ENCODE peak calls at places on chromosomes 6 and 20, in seven cellular contexts. T is GM23338; S is heart left ventricle; P is colonic mucosa; U is CD8-positive, alpha-beta T cell; I is cardiac muscle cell; J is Karpas-422. V is an unnamed sample. For H3K36me3 and H3K4me1, the result is how much of the 10 kb centered on the place peaks cover.

GRCh38 chr6:90039911-90040310 is 145.6 kb downstream of the GJA10 start:
- DNase-seq in T (no peak), S (no peak), P (no peak), U (no peak), I (no peak), J (no peak), V (no peak)

GRCh38 chr20:2093200-2093781 is 8.3 kb upstream of the STK35 start:
- DNase-seq in T (peak), S (no peak), P (no peak), U (peak), I (no peak), J (peak), V (no peak)

GRCh38 chr6:30227763-30228487 is 14.7 kb upstream of the TRIM26 start:
- DNase-seq in T (no peak), S (no peak), P (no peak), U (no peak), I (no peak), J (no peak), V (no peak)

GRCh38 chr6:35376282-35376681 is 33.9 kb downstream of the PPARD start:
- DNase-seq in T (no peak), S (no peak), P (no peak), U (no peak), I (no peak), J (no peak), V (no peak)

GRCh38 chr6:169965657-169966311 is 214.4 kb downstream of the ERMARD start:
- DNase-seq in T (no peak), S (no peak), P (peak), U (no peak), I (no peak), J (no peak), V (peak)

GRCh38 chr6:26538936-26539615 is 910 bp downstream of the HMGN4 start:
- DNase-seq in T (no peak), S (no peak), P (no peak), U (no peak), I (no peak), J (no peak), V (no peak)

GRCh38 chr6:41071501-41071922 is 644 bp downstream of the OARD1 start:
- DNase-seq in T (no peak), S (no peak), P (no peak), U (no peak), I (no peak), J (peak), V (no peak)

GRCh38 chr6:48474136-48474535 is 363.1 kb upstream of the PTCHD4 start:
- DNase-seq in T (no peak), S (no peak), P (no peak), U (no peak), I (no peak), J (peak), V (no peak)

GRCh38 chr20:63126876-63127699 is 88.8 kb downstream of the YTHDF1 start:
- DNase-seq in T (no peak), S (no peak), P (no peak), U (no peak), I (no peak), J (no peak), V (no peak)

GRCh38 chr20:63774348-63774735 is 34.8 kb downstream of the SLC2A4RG start:
- DNase-seq in T (no peak), S (no peak), P (no peak), U (no peak), I (no peak), J (no peak), V (peak)

DNA sequence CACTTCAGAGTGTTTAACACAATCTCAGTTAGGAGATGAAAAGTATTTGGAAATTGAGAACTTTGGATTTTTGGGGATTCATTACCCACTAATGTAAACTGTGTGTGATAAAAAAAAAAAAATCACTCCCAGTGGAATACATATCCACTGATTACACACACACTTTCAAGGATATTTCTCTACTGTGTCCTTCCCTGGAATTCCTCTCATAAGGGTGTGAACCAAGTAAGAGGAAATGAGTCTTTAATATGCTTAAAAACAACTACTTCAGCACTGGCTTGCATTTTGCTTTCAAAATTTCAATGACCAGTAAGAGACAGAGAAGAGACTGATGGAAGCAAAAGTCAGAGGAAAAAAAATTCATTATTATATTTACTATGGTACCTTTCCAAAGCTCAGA is 24.5 kb upstream of the MYCT1 start:
- DNase-seq in T (no peak), S (no peak), P (no peak), U (no peak), I (peak), J (no peak), V (no peak)
- H3K36me3 ChIP-seq in T (under half), S (under half), P (under half), U (under half), I (under half), J (under half), V (under half)

GRCh38 chr20:52845044-52845443 is 127.1 kb upstream of the TSHZ2 start:
- DNase-seq in T (no peak), S (no peak), P (no peak), U (no peak), I (no peak), J (no peak), V (no peak)

GRCh38 chr20:52847739-52848359 is 124.3 kb upstream of the TSHZ2 start:
- DNase-seq in T (no peak), S (no peak), P (no peak), U (no peak), I (no peak), J (no peak), V (no peak)

GRCh38 chr20:52852695-52853094 is 119.5 kb upstream of the TSHZ2 start:
- DNase-seq in T (no peak), S (no peak), P (no peak), U (no peak), I (peak), J (no peak), V (no peak)

DNA sequence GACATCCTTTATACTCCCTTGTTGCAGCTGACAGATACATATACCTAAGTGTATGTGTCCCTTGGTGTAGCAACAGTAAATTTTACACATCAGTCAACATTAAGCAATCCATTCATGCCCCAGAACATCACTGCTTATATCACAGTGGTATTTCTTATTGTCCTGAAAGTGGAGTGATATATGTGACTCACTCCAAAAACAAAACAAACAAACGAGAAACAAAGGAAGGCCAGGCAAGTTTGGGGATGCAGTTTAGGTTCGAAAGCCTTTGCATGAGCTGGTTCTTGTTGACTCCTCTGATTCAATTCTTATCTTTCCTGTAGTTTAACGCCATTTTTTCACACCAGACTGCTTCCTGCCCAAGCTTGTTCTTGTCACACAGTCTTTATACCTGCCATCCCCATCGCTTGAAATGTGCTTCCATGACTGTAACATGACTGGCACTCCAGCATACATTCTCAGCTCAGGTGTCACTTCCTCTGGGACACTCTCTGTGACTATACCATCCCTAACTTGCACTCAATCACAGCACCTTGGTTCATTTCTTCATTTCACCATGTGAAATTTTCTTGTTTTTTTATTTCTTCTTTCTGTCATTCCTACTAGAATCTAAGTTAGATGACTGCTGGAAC is 125.0 kb upstream of the TSHZ2 start:
- DNase-seq in T (no peak), S (no peak), P (no peak), U (no peak), I (peak), J (no peak), V (no peak)
- H3K4me1 ChIP-seq in T (under half), S (under half), P (under half), U (under half), I (under half), J (under half), V (under half)

DNA sequence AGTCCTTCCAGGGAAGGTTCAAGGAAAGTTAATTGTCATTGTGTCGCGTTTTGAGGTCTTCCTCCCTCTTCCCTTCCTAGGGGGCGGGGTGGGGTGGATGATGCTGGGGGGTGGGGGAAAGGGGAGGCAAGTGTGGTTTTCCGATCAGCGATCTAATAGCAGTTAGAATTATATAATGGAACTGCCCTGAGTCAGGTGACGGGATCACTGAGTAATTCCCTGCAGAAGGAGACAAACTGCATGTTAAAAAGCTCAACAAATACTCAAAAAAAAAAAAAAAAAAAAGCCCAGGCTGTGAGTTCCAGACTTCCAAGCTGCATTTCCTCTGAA is 240.4 kb downstream of the PHACTR1 start:
- DNase-seq in T (no peak), S (no peak), P (no peak), U (no peak), I (no peak), J (no peak), V (no peak)
- H3K27ac ChIP-seq in T (no peak), S (peak), P (peak), U (no peak), I (no peak), J (no peak), V (peak)

DNA sequence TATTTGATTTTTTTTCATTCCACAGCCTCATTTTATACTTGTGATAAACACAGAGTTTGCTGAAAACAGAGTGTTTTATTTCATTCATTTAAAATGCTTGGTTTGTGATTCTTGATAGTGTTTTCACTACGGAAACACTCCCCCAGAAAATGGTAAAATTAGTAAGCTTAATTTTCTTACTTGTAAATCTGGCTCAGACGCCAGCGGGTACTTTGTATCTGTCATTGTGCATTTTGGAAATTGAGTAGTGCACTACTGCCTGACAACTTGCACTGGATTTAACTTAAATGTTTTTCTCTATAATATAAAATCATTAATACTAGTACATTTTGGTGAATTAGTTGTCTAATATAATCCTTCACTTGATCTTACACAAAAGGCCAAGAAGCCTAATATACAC is 37.0 kb upstream of the HINT3 start:
- DNase-seq in T (no peak), S (no peak), P (no peak), U (no peak), I (no peak), J (no peak), V (no peak)
- H3K36me3 ChIP-seq in T (under half), S (half or more), P (under half), U (under half), I (under half), J (under half), V (under half)

DNA sequence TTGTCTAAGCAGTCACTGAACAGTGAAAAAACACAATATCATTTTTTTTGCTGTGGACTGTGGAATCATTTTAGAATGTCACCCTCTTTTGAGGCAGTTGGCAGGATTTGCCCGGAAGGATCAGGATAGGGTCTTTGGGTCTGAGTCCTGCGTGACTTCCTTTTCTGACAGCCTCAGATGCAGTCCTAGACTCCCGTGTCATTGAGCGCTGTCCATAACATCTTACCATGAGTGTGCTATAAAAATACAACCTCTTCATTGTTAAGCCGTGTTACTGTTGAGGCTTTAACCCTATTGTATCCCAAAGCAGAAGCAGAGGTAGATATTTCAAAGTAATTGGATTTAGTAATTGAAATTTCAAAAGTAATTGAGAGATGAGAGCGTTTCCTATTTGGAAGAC is 30.6 kb downstream of the ARID1B start:
- DNase-seq in T (no peak), S (no peak), P (no peak), U (no peak), I (no peak), J (no peak), V (no peak)
- H3K4me1 ChIP-seq in T (under half), S (under half), P (under half), U (half or more), I (under half), J (half or more), V (under half)